ENCODE peak calls at places on chromosomes 13 and 19, in eight cellular contexts. R, L, A, V, U, F, N and T are unnamed samples.
A peak's percentile ranks its signal among the peaks of the same experiment; 100 is the strongest.

GRCh38 chr19:11111771-11112144 is 22.5 kb downstream of the LDLR start:
- DNase-seq in R (no peak), F (no peak), L (no peak), N (no peak), V (no peak), A (no peak), U (no peak), T (no peak)

GRCh38 chr13:51797664-51798488 is 6.1 kb downstream of the DHRS12 start:
- DNase-seq in R (peak; percentile 35), V (peak; percentile 81), A (peak; percentile 90), N (peak; percentile 73), L (peak; percentile 58), U (peak; percentile 30), F (no peak), T (no peak)

GRCh38 chr13:114053026-114053425 is 79.2 kb upstream of the C13orf46 start:
- DNase-seq in A (no peak), R (peak; percentile 51), N (no peak), V (no peak), F (no peak), U (no peak), L (no peak), T (peak; percentile 37)

GRCh38 chr19:57689750-57690149 is 8.0 kb downstream of the ZNF551 start:
- DNase-seq in F (no peak), U (no peak), L (no peak), A (no peak), V (peak; percentile 45), N (no peak), R (no peak), T (no peak)

GRCh38 chr19:2560369-2560768 is 84.4 kb downstream of the GADD45B start:
- DNase-seq in L (no peak), N (no peak), V (no peak), R (no peak), U (no peak), F (no peak), A (no peak), T (no peak)

GRCh38 chr13:88656751-88657150 is 985.6 kb downstream of the SLITRK5 start:
- DNase-seq in U (no peak), R (no peak), F (no peak), V (no peak), N (no peak), A (no peak), L (peak; percentile 1), T (no peak)

GRCh38 chr19:18852634-18853033 is 20.9 kb downstream of the UPF1 start:
- DNase-seq in V (no peak), N (no peak), U (no peak), R (no peak), F (no peak), A (no peak), L (no peak), T (no peak)

GRCh38 chr13:28819748-28820098 is 416 bp upstream of the MTUS2 start:
- DNase-seq in L (peak; percentile 66), V (no peak), F (peak; percentile 68), U (peak; percentile 89), N (peak; percentile 16), A (peak; percentile 55), R (no peak), T (no peak)

GRCh38 chr13:40505196-40505595 is 161.2 kb downstream of the FOXO1 start:
- DNase-seq in V (no peak), R (no peak), U (no peak), N (no peak), L (no peak), F (no peak), A (no peak), T (no peak)

GRCh38 chr19:5480427-5480836 is 25.2 kb downstream of the ZNRF4 start:
- DNase-seq in F (peak; percentile 59), U (peak; percentile 53), R (no peak), A (peak; percentile 25), V (peak; percentile 24), N (peak; percentile 35), L (peak; percentile 26), T (no peak)

GRCh38 chr13:85970727-85971126 is 171.5 kb upstream of the SLITRK6 start:
- DNase-seq in F (no peak), N (no peak), U (no peak), V (peak; percentile 2), R (no peak), A (no peak), L (no peak), T (no peak)

GRCh38 chr19:45294291-45295029 is 28.2 kb downstream of the CKM start:
- DNase-seq in U (no peak), L (no peak), V (no peak), A (peak; percentile 46), F (no peak), R (no peak), N (no peak), T (no peak)

GRCh38 chr19:39145180-39145953 is 19.8 kb downstream of the PAK4 start:
- DNase-seq in V (no peak), F (no peak), U (no peak), A (no peak), L (no peak), R (no peak), N (peak; percentile 65), T (no peak)

GRCh38 chr19:33435706-33436359 is 62.3 kb downstream of the CEBPG start:
- DNase-seq in A (no peak), F (no peak), L (no peak), U (no peak), N (no peak), R (no peak), V (no peak), T (no peak)

GRCh38 chr13:94280357-94280756 is 199.1 kb downstream of the DCT start:
- DNase-seq in R (no peak), A (no peak), U (no peak), N (no peak), L (no peak), V (no peak), F (no peak), T (no peak)

GRCh38 chr13:48403151-48403631 is 9.7 kb downstream of the LPAR6 start:
- DNase-seq in F (no peak), L (no peak), N (no peak), U (no peak), R (no peak), V (no peak), A (no peak), T (no peak)

GRCh38 chr13:114097504-114097892 is 34.9 kb downstream of the RASA3 start:
- DNase-seq in V (no peak), L (no peak), A (no peak), N (no peak), F (no peak), R (no peak), U (no peak), T (no peak)

GRCh38 chr19:6464070-6464873 is at the start of gene CRB3:
- DNase-seq in A (peak; percentile 97), R (no peak), L (peak; percentile 95), N (peak; percentile 99), U (peak; percentile 36), F (no peak), V (peak; percentile 86), T (no peak)

GRCh38 chr13:102870677-102871415 is 25.0 kb downstream of the ERCC5 start:
- DNase-seq in N (peak; percentile 63), A (peak; percentile 38), U (peak; percentile 62), F (peak; percentile 53), L (peak; percentile 43), R (peak; percentile 45), V (peak; percentile 76), T (no peak)

GRCh38 chr13:99426426-99426825 is 74.8 kb upstream of the TM9SF2 start:
- DNase-seq in R (no peak), F (no peak), N (no peak), L (no peak), V (no peak), A (no peak), U (no peak), T (no peak)

GRCh38 chr13:51834581-51835158 is 10.3 kb downstream of the TMEM272 start:
- DNase-seq in R (no peak), N (no peak), A (no peak), L (no peak), V (no peak), U (no peak), F (no peak), T (no peak)

GRCh38 chr19:2771786-2772674 is 11.0 kb downstream of the SGTA start:
- DNase-seq in L (no peak), F (no peak), V (no peak), A (no peak), U (no peak), R (no peak), N (no peak), T (no peak)

GRCh38 chr13:47672982-47673670 is 327.9 kb downstream of the SUCLA2 start:
- DNase-seq in F (no peak), N (no peak), R (peak; percentile 81), A (no peak), L (no peak), U (no peak), V (no peak), T (peak; percentile 75)

GRCh38 chr19:30696514-30696913 is 324.3 kb downstream of the ZNF536 start:
- DNase-seq in V (no peak), R (no peak), N (peak; percentile 33), U (peak; percentile 74), L (no peak), A (peak; percentile 66), F (peak; percentile 38), T (no peak)
- TF ChIP-seq CTCF in V (no peak), R (peak; percentile 42), N (no peak), U (peak; percentile 62), L (no peak), A (peak; percentile 36), F (peak; percentile 57), T (peak; percentile 28)

GRCh38 chr13:75365724-75366173 is 116.2 kb downstream of the TBC1D4 start:
- DNase-seq in N (no peak), F (no peak), U (no peak), R (peak; percentile 91), V (peak; percentile 62), A (no peak), L (no peak), T (peak; percentile 29)
- TF ChIP-seq CTCF in N (no peak), F (no peak), U (no peak), R (peak; percentile 35), V (no peak), A (no peak), L (no peak), T (peak; percentile 13)

GRCh38 chr19:32345261-32346207 is at the start of gene ZNF507:
- DNase-seq in U (peak; percentile 89), A (peak; percentile 84), R (peak; percentile 48), V (peak; percentile 90), L (peak; percentile 93), F (peak; percentile 86), N (peak; percentile 89), T (no peak)
- TF ChIP-seq CTCF in U (no peak), A (no peak), R (peak; percentile 37), V (peak; percentile 6), L (no peak), F (no peak), N (no peak), T (peak; percentile 11)

DNA sequence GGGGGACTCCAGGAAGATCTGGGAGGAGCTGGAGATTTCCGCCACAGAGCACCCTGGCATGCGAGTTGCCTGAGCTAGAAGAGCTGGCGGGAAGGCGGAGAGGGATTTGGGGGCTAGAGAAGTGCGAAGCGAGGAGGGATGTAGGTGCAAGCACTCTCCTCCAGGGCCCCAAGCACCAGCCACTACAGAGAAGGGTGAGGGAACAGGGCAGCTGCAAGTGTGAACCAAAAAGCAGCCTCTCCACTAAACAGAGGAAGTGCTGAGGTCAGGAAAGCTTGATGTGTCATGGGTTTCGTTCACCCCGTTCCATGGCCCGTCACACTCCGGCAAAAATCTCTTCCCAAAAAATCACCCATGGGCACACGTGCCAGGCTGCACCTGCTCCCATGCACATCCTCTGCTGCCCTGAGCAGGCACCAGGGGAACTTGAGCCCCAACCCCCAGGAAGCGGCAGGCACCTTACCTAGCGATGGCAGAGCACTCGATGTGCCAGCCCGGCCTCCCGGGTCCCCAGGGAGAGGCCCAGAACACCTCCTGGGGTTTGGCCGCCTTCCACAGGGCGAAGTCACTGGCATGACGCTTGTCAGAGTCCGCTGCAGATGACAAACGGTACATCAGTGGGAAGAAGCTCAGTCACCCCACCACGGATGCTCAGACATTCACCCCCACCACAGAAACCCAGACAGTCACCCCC is 29.3 kb downstream of the CARS2 start:
- DNase-seq in U (no peak), A (peak; percentile 56), V (no peak), N (peak; percentile 15), R (no peak), F (no peak), L (no peak), T (no peak)
- TF ChIP-seq CTCF in U (no peak), A (no peak), V (no peak), N (no peak), R (no peak), F (no peak), L (no peak), T (no peak)